ENCODE peak calls at places on chromosomes 2 and 18, in seven cellular contexts. One of them, this sample, is unnamed.

GRCh38 chr2:218029366-218030360 is 26.9 kb upstream of the TNS1 start:
- DNase-seq in AG09319: no peak
- DNase-seq in RWPE1: no peak
- DNase-seq in tibial artery: no peak
- DNase-seq in epithelial cell of esophagus: no peak
- DNase-seq in H9: peak; percentile 19
- DNase-seq in fibroblast of lung: no peak
- DNase-seq in this sample: no peak

GRCh38 chr2:95073856-95074662 is 47.5 kb downstream of the MRPS5 start:
- DNase-seq in AG09319: no peak
- DNase-seq in RWPE1: no peak
- DNase-seq in tibial artery: no peak
- DNase-seq in epithelial cell of esophagus: no peak
- DNase-seq in H9: no peak
- DNase-seq in fibroblast of lung: no peak
- DNase-seq in this sample: no peak

GRCh38 chr2:38978504-38978903 is 88.8 kb downstream of the ARHGEF33 start:
- DNase-seq in AG09319: no peak
- DNase-seq in RWPE1: no peak
- DNase-seq in tibial artery: no peak
- DNase-seq in epithelial cell of esophagus: no peak
- DNase-seq in H9: no peak
- DNase-seq in fibroblast of lung: no peak
- DNase-seq in this sample: no peak

GRCh38 chr2:126788652-126789051 is 110.0 kb upstream of the TEX51 start:
- DNase-seq in AG09319: no peak
- DNase-seq in RWPE1: no peak
- DNase-seq in tibial artery: no peak
- DNase-seq in epithelial cell of esophagus: no peak
- DNase-seq in H9: no peak
- DNase-seq in fibroblast of lung: no peak
- DNase-seq in this sample: no peak

GRCh38 chr2:12990523-12990922 is 273.8 kb downstream of the TRIB2 start:
- DNase-seq in AG09319: no peak
- DNase-seq in RWPE1: no peak
- DNase-seq in tibial artery: no peak
- DNase-seq in epithelial cell of esophagus: no peak
- DNase-seq in H9: no peak
- DNase-seq in fibroblast of lung: no peak
- DNase-seq in this sample: no peak

GRCh38 chr2:184780944-184781343 is 182.6 kb downstream of the ZNF804A start:
- DNase-seq in AG09319: no peak
- DNase-seq in RWPE1: no peak
- DNase-seq in tibial artery: no peak
- DNase-seq in epithelial cell of esophagus: no peak
- DNase-seq in H9: no peak
- DNase-seq in fibroblast of lung: peak; percentile 22
- DNase-seq in this sample: no peak

GRCh38 chr2:140247451-140248205 is 1467.4 kb upstream of the NXPH2 start:
- DNase-seq in AG09319: peak; percentile 1
- DNase-seq in RWPE1: no peak
- DNase-seq in tibial artery: peak; percentile 24
- DNase-seq in epithelial cell of esophagus: no peak
- DNase-seq in H9: no peak
- DNase-seq in fibroblast of lung: peak; percentile 1
- DNase-seq in this sample: no peak

GRCh38 chr18:13300029-13300428 is 81.5 kb downstream of the LDLRAD4 start:
- DNase-seq in AG09319: no peak
- DNase-seq in RWPE1: no peak
- DNase-seq in tibial artery: no peak
- DNase-seq in epithelial cell of esophagus: no peak
- DNase-seq in H9: no peak
- DNase-seq in fibroblast of lung: no peak
- DNase-seq in this sample: no peak

GRCh38 chr2:111122631-111123421 is 2.1 kb downstream of the BCL2L11 start:
- DNase-seq in AG09319: peak; percentile 53
- DNase-seq in RWPE1: peak; percentile 60
- DNase-seq in tibial artery: peak; percentile 75
- DNase-seq in epithelial cell of esophagus: peak; percentile 83
- DNase-seq in H9: peak; percentile 83
- DNase-seq in fibroblast of lung: peak; percentile 85
- DNase-seq in this sample: no peak

GRCh38 chr18:56532176-56532840 is 106.1 kb downstream of the TXNL1 start:
- DNase-seq in AG09319: no peak
- DNase-seq in RWPE1: no peak
- DNase-seq in tibial artery: no peak
- DNase-seq in epithelial cell of esophagus: peak; percentile 42
- DNase-seq in H9: no peak
- DNase-seq in fibroblast of lung: peak; percentile 86
- DNase-seq in this sample: no peak

GRCh38 chr18:48345596-48345995 is 63.6 kb downstream of the ZBTB7C start:
- DNase-seq in AG09319: no peak
- DNase-seq in RWPE1: peak; percentile 11
- DNase-seq in tibial artery: no peak
- DNase-seq in epithelial cell of esophagus: peak; percentile 48
- DNase-seq in H9: no peak
- DNase-seq in fibroblast of lung: no peak
- DNase-seq in this sample: no peak

GRCh38 chr2:158189526-158189925 is 87.8 kb downstream of the UPP2 start:
- DNase-seq in AG09319: no peak
- DNase-seq in RWPE1: no peak
- DNase-seq in tibial artery: no peak
- DNase-seq in epithelial cell of esophagus: no peak
- DNase-seq in H9: no peak
- DNase-seq in fibroblast of lung: no peak
- DNase-seq in this sample: no peak

GRCh38 chr18:74175658-74176057 is 27.3 kb downstream of the TIMM21 start:
- DNase-seq in AG09319: no peak
- DNase-seq in RWPE1: no peak
- DNase-seq in tibial artery: no peak
- DNase-seq in epithelial cell of esophagus: no peak
- DNase-seq in H9: no peak
- DNase-seq in fibroblast of lung: no peak
- DNase-seq in this sample: no peak

GRCh38 chr2:28102455-28102874 is 211.9 kb downstream of the BABAM2 start:
- DNase-seq in AG09319: peak; percentile 57
- DNase-seq in RWPE1: no peak
- DNase-seq in tibial artery: no peak
- DNase-seq in epithelial cell of esophagus: peak; percentile 20
- DNase-seq in H9: no peak
- DNase-seq in fibroblast of lung: peak; percentile 91
- DNase-seq in this sample: no peak

GRCh38 chr18:12408247-12408869 is 629 bp downstream of the PRELID3A start:
- DNase-seq in AG09319: no peak
- DNase-seq in RWPE1: no peak
- DNase-seq in tibial artery: no peak
- DNase-seq in epithelial cell of esophagus: peak; percentile 24
- DNase-seq in H9: no peak
- DNase-seq in fibroblast of lung: peak; percentile 45
- DNase-seq in this sample: no peak

GRCh38 chr2:28509361-28509760 is 13.5 kb downstream of the PLB1 start:
- DNase-seq in AG09319: no peak
- DNase-seq in RWPE1: no peak
- DNase-seq in tibial artery: no peak
- DNase-seq in epithelial cell of esophagus: no peak
- DNase-seq in H9: no peak
- DNase-seq in fibroblast of lung: no peak
- DNase-seq in this sample: no peak

GRCh38 chr2:239693761-239694415 is 293.1 kb upstream of the HDAC4 start:
- DNase-seq in AG09319: no peak
- DNase-seq in RWPE1: no peak
- DNase-seq in tibial artery: no peak
- DNase-seq in epithelial cell of esophagus: no peak
- DNase-seq in H9: no peak
- DNase-seq in fibroblast of lung: no peak
- DNase-seq in this sample: no peak

GRCh38 chr2:79180092-79180491 is 20.5 kb upstream of the REG3A start:
- DNase-seq in AG09319: no peak
- DNase-seq in RWPE1: no peak
- DNase-seq in tibial artery: no peak
- DNase-seq in epithelial cell of esophagus: peak; percentile 0
- DNase-seq in H9: no peak
- DNase-seq in fibroblast of lung: no peak
- DNase-seq in this sample: no peak

GRCh38 chr2:227665189-227665940 is 1.2 kb upstream of the SCYGR5 start:
- DNase-seq in AG09319: no peak
- DNase-seq in RWPE1: no peak
- DNase-seq in tibial artery: no peak
- DNase-seq in epithelial cell of esophagus: no peak
- DNase-seq in H9: no peak
- DNase-seq in fibroblast of lung: no peak
- DNase-seq in this sample: no peak

GRCh38 chr2:99278793-99279291 is 22.2 kb downstream of the LYG1 start:
- DNase-seq in AG09319: peak; percentile 52
- DNase-seq in RWPE1: peak; percentile 66
- DNase-seq in tibial artery: no peak
- DNase-seq in epithelial cell of esophagus: peak; percentile 86
- DNase-seq in H9: no peak
- DNase-seq in fibroblast of lung: peak; percentile 96
- DNase-seq in this sample: no peak

GRCh38 chr2:83234291-83234690 is 1224.8 kb downstream of the SUCLG1 start:
- DNase-seq in AG09319: no peak
- DNase-seq in RWPE1: no peak
- DNase-seq in tibial artery: no peak
- DNase-seq in epithelial cell of esophagus: no peak
- DNase-seq in H9: no peak
- DNase-seq in fibroblast of lung: no peak
- DNase-seq in this sample: no peak

GRCh38 chr2:83233284-83233683 is 1225.8 kb downstream of the SUCLG1 start:
- DNase-seq in AG09319: no peak
- DNase-seq in RWPE1: no peak
- DNase-seq in tibial artery: no peak
- DNase-seq in epithelial cell of esophagus: peak; percentile 33
- DNase-seq in H9: no peak
- DNase-seq in fibroblast of lung: no peak
- DNase-seq in this sample: no peak

DNA sequence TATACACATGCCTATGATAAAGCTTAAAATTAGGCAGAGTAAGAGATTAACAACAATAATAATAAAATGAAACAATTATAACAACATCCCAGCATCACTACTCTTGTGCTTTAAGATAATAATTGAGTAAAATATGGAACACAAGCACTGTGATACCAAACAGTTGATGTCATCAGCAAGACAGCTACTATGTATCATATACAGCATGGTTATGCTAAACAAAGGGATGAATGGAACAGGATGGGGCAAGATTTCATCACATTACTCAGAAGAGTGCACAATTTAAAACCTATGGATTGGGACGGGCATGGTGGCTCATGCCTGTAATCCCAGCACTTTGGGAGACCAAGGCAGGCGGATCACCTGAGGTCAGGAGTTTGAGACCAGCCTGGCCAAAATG is 1221.0 kb downstream of the SUCLG1 start:
- DNase-seq in AG09319: no peak
- DNase-seq in RWPE1: no peak
- DNase-seq in tibial artery: no peak
- DNase-seq in epithelial cell of esophagus: peak; percentile 55
- DNase-seq in H9: no peak
- DNase-seq in fibroblast of lung: no peak
- DNase-seq in this sample: no peak
- TF ChIP-seq CTCF in AG09319: no peak
- TF ChIP-seq CTCF in RWPE1: no peak
- TF ChIP-seq CTCF in tibial artery: no peak
- TF ChIP-seq CTCF in epithelial cell of esophagus: no peak
- TF ChIP-seq CTCF in H9: no peak
- TF ChIP-seq CTCF in fibroblast of lung: no peak
- TF ChIP-seq CTCF in this sample: no peak

DNA sequence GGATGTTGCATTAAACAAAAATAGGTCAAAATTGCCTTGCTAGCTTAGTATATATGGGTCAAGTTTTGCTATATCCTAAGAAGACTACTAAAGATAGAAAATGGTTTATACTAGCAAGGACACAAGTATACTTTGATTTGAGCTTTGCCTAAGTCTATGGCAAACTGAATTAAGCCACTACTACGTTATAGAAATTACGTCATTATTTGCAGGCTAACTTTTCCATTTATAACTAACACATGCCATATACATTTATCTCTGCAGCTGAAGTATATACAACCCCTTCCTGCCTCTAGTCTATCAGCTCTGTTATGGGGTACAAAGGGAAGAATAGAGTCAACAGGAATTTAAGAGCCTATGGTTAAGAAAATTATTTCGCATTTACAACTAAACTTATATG is 16.2 kb downstream of the YWHAQ start:
- DNase-seq in AG09319: no peak
- DNase-seq in RWPE1: no peak
- DNase-seq in tibial artery: no peak
- DNase-seq in epithelial cell of esophagus: no peak
- DNase-seq in H9: no peak
- DNase-seq in fibroblast of lung: no peak
- DNase-seq in this sample: no peak
- TF ChIP-seq CTCF in AG09319: no peak
- TF ChIP-seq CTCF in RWPE1: no peak
- TF ChIP-seq CTCF in tibial artery: no peak
- TF ChIP-seq CTCF in epithelial cell of esophagus: no peak
- TF ChIP-seq CTCF in H9: no peak
- TF ChIP-seq CTCF in fibroblast of lung: no peak
- TF ChIP-seq CTCF in this sample: no peak

DNA sequence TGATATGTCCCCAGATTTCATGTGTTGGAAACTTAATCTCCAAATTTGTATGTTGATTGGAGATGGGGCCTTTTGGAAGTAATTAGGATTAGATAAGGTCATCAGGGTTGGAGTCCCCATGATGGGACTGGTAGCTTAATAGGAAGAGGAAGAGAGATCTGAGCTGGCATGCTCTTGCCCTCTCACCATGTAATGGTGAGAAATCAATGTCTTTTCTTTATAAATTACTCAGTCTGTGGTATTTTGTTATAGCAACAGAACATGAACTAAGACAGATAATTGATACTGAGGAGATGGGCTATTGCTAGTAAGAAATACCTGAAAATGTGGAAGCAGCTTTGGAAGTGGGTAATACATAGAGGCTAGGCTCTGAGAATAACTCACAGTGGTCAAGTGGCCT is 48.0 kb downstream of the CDC42EP3 start:
- DNase-seq in AG09319: no peak
- DNase-seq in RWPE1: no peak
- DNase-seq in tibial artery: no peak
- DNase-seq in epithelial cell of esophagus: no peak
- DNase-seq in H9: no peak
- DNase-seq in fibroblast of lung: no peak
- DNase-seq in this sample: no peak
- TF ChIP-seq CTCF in AG09319: no peak
- TF ChIP-seq CTCF in RWPE1: no peak
- TF ChIP-seq CTCF in tibial artery: no peak
- TF ChIP-seq CTCF in epithelial cell of esophagus: no peak
- TF ChIP-seq CTCF in H9: no peak
- TF ChIP-seq CTCF in fibroblast of lung: no peak
- TF ChIP-seq CTCF in this sample: no peak

GRCh38 chr18:54052259-54052658 is 172.2 kb downstream of the MBD2 start:
- DNase-seq in AG09319: no peak
- DNase-seq in RWPE1: no peak
- DNase-seq in tibial artery: no peak
- DNase-seq in epithelial cell of esophagus: no peak
- DNase-seq in H9: no peak
- DNase-seq in fibroblast of lung: no peak
- DNase-seq in this sample: no peak

DNA sequence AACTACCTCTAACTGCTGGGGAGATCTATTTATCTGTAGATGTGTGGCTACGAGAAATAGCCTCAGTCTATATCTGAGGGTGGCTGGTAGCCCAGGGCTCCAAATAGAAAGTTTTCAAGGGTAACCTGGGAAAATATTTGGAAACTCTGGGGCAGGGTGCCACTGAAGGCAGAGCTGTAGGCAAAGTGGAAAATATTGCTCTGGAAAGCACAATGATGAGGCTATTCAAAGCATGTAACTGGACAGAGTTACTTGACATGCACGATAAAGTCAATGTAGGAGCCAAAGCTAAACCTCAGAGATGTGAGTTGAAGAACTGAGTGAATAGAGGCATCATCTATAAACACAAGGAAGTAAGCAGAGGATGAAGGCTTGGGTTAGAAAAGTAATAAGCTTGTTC is 171.7 kb downstream of the MBD2 start:
- DNase-seq in AG09319: no peak
- DNase-seq in RWPE1: no peak
- DNase-seq in tibial artery: no peak
- DNase-seq in epithelial cell of esophagus: no peak
- DNase-seq in H9: no peak
- DNase-seq in fibroblast of lung: no peak
- DNase-seq in this sample: no peak
- TF ChIP-seq CTCF in AG09319: no peak
- TF ChIP-seq CTCF in RWPE1: no peak
- TF ChIP-seq CTCF in tibial artery: no peak
- TF ChIP-seq CTCF in epithelial cell of esophagus: no peak
- TF ChIP-seq CTCF in H9: no peak
- TF ChIP-seq CTCF in fibroblast of lung: no peak
- TF ChIP-seq CTCF in this sample: no peak